ENCODE peak calls at places on chromosome 13, in four cellular contexts. One of them, this sample, is unnamed.
A peak's percentile ranks its signal among the peaks of the same experiment; 100 is the strongest.

GRCh38 chr13:48000559-48001126 is 430 bp downstream of the SUCLA2 start:
- DNase-seq in breast epithelium: peak; percentile 52
- DNase-seq in HepG2: no peak
- DNase-seq in stomach: peak; percentile 27
- DNase-seq in this sample: no peak

GRCh38 chr13:39038569-39038898 is 278 bp downstream of the NHLRC3 start:
- DNase-seq in stomach: no peak
- DNase-seq in HepG2: peak; percentile 17
- DNase-seq in breast epithelium: no peak
- DNase-seq in this sample: no peak

GRCh38 chr13:57045816-57046691 is 94.7 kb upstream of the PRR20A start:
- DNase-seq in stomach: no peak
- DNase-seq in HepG2: no peak
- DNase-seq in breast epithelium: no peak
- DNase-seq in this sample: peak; percentile 6

GRCh38 chr13:90272356-90272755 is 1075.1 kb upstream of the MIR17HG start:
- DNase-seq in stomach: no peak
- DNase-seq in breast epithelium: no peak
- DNase-seq in HepG2: no peak
- DNase-seq in this sample: no peak

GRCh38 chr13:110661256-110661655 is 44.7 kb downstream of the CARS2 start:
- DNase-seq in HepG2: no peak
- DNase-seq in breast epithelium: no peak
- DNase-seq in stomach: no peak
- DNase-seq in this sample: no peak

GRCh38 chr13:113846639-113847318 is 17.1 kb downstream of the GAS6 start:
- DNase-seq in breast epithelium: peak; percentile 27
- DNase-seq in HepG2: no peak
- DNase-seq in stomach: no peak
- DNase-seq in this sample: no peak

GRCh38 chr13:85197431-85197830 is 601.8 kb downstream of the SLITRK6 start:
- DNase-seq in HepG2: no peak
- DNase-seq in stomach: no peak
- DNase-seq in breast epithelium: no peak
- DNase-seq in this sample: no peak

GRCh38 chr13:107234315-107234714 is 666.4 kb upstream of the ARGLU1 start:
- DNase-seq in breast epithelium: no peak
- DNase-seq in HepG2: no peak
- DNase-seq in stomach: no peak
- DNase-seq in this sample: no peak

GRCh38 chr13:114108141-114108761 is 24.2 kb downstream of the RASA3 start:
- DNase-seq in stomach: no peak
- DNase-seq in breast epithelium: peak; percentile 49
- DNase-seq in HepG2: no peak
- DNase-seq in this sample: no peak

GRCh38 chr13:37306778-37307544 is 201.5 kb upstream of the CSNK1A1L start:
- DNase-seq in stomach: no peak
- DNase-seq in HepG2: no peak
- DNase-seq in breast epithelium: no peak
- DNase-seq in this sample: no peak

GRCh38 chr13:56706485-56706884 is 434.2 kb upstream of the PRR20A start:
- DNase-seq in HepG2: no peak
- DNase-seq in stomach: no peak
- DNase-seq in breast epithelium: no peak
- DNase-seq in this sample: no peak

GRCh38 chr13:110653851-110654250 is 38.5 kb downstream of the NAXD start:
- DNase-seq in breast epithelium: no peak
- DNase-seq in stomach: no peak
- DNase-seq in HepG2: no peak
- DNase-seq in this sample: no peak

GRCh38 chr13:40149611-40150283 is 494.3 kb downstream of the COG6 start:
- DNase-seq in HepG2: no peak
- DNase-seq in stomach: no peak
- DNase-seq in breast epithelium: no peak
- DNase-seq in this sample: no peak

GRCh38 chr13:108495686-108496363 is 133.6 kb upstream of the MYO16 start:
- DNase-seq in stomach: no peak
- DNase-seq in HepG2: no peak
- DNase-seq in breast epithelium: no peak
- DNase-seq in this sample: no peak

GRCh38 chr13:38405216-38405615 is 55.6 kb downstream of the UFM1 start:
- DNase-seq in breast epithelium: no peak
- DNase-seq in HepG2: no peak
- DNase-seq in stomach: no peak
- DNase-seq in this sample: no peak

GRCh38 chr13:87677334-87678234 is 6.4 kb downstream of the SLITRK5 start:
- DNase-seq in HepG2: peak; percentile 1
- DNase-seq in stomach: no peak
- DNase-seq in breast epithelium: peak; percentile 49
- DNase-seq in this sample: no peak

GRCh38 chr13:114203536-114203935 is 24.5 kb downstream of the CFAP97D2 start:
- DNase-seq in stomach: no peak
- DNase-seq in HepG2: no peak
- DNase-seq in breast epithelium: no peak
- DNase-seq in this sample: no peak

GRCh38 chr13:72884111-72884510 is 102.2 kb downstream of the PIBF1 start:
- DNase-seq in HepG2: no peak
- DNase-seq in stomach: no peak
- DNase-seq in breast epithelium: no peak
- DNase-seq in this sample: no peak

GRCh38 chr13:102707465-102707864 is 12.6 kb upstream of the METTL21C start:
- DNase-seq in stomach: no peak
- DNase-seq in breast epithelium: no peak
- DNase-seq in HepG2: no peak
- DNase-seq in this sample: peak; percentile 14

GRCh38 chr13:80684525-80685017 is 343.6 kb upstream of the SPRY2 start:
- DNase-seq in HepG2: no peak
- DNase-seq in breast epithelium: no peak
- DNase-seq in stomach: no peak
- DNase-seq in this sample: no peak

GRCh38 chr13:114111577-114111976 is 20.8 kb downstream of the RASA3 start:
- DNase-seq in breast epithelium: no peak
- DNase-seq in HepG2: no peak
- DNase-seq in stomach: no peak
- DNase-seq in this sample: no peak

GRCh38 chr13:50635504-50635903 is 208.0 kb downstream of the DLEU7 start:
- DNase-seq in HepG2: no peak
- DNase-seq in stomach: no peak
- DNase-seq in breast epithelium: no peak
- DNase-seq in this sample: no peak

GRCh38 chr13:111626371-111627305 is 306.2 kb downstream of the TEX29 start:
- DNase-seq in stomach: no peak
- DNase-seq in HepG2: no peak
- DNase-seq in breast epithelium: no peak
- DNase-seq in this sample: no peak

GRCh38 chr13:78701383-78701782 is 42.4 kb upstream of the OBI1 start:
- DNase-seq in breast epithelium: no peak
- DNase-seq in stomach: no peak
- DNase-seq in HepG2: no peak
- DNase-seq in this sample: no peak

GRCh38 chr13:47408546-47409319 is 511.9 kb upstream of the HTR2A start:
- DNase-seq in breast epithelium: no peak
- DNase-seq in stomach: no peak
- DNase-seq in HepG2: no peak
- DNase-seq in this sample: no peak

GRCh38 chr13:49214917-49215376 is 5.2 kb upstream of the MLNR start:
- DNase-seq in HepG2: peak; percentile 78
- DNase-seq in breast epithelium: no peak
- DNase-seq in stomach: peak; percentile 42
- DNase-seq in this sample: no peak

GRCh38 chr13:76856141-76856571 is 30.0 kb downstream of the KCTD12 start:
- DNase-seq in stomach: no peak
- DNase-seq in HepG2: no peak
- DNase-seq in breast epithelium: no peak
- DNase-seq in this sample: no peak

GRCh38 chr13:81562598-81562997 is 1221.7 kb upstream of the SPRY2 start:
- DNase-seq in stomach: no peak
- DNase-seq in HepG2: no peak
- DNase-seq in breast epithelium: no peak
- DNase-seq in this sample: no peak

GRCh38 chr13:24223341-24224231 is 63.1 kb downstream of the SPATA13 start:
- DNase-seq in stomach: no peak
- DNase-seq in breast epithelium: no peak
- DNase-seq in HepG2: no peak
- DNase-seq in this sample: no peak

GRCh38 chr13:112067871-112068305 is 939 bp downstream of the SOX1 start:
- DNase-seq in stomach: no peak
- DNase-seq in HepG2: no peak
- DNase-seq in breast epithelium: no peak
- DNase-seq in this sample: no peak

GRCh38 chr13:110391273-110391672 is 84.2 kb downstream of the COL4A2 start:
- DNase-seq in breast epithelium: no peak
- DNase-seq in stomach: no peak
- DNase-seq in HepG2: no peak
- DNase-seq in this sample: no peak

GRCh38 chr13:24693862-24694471 is 13.8 kb downstream of the ATP12A start:
- DNase-seq in HepG2: peak; percentile 60
- DNase-seq in stomach: peak; percentile 46
- DNase-seq in breast epithelium: no peak
- DNase-seq in this sample: peak; percentile 30

DNA sequence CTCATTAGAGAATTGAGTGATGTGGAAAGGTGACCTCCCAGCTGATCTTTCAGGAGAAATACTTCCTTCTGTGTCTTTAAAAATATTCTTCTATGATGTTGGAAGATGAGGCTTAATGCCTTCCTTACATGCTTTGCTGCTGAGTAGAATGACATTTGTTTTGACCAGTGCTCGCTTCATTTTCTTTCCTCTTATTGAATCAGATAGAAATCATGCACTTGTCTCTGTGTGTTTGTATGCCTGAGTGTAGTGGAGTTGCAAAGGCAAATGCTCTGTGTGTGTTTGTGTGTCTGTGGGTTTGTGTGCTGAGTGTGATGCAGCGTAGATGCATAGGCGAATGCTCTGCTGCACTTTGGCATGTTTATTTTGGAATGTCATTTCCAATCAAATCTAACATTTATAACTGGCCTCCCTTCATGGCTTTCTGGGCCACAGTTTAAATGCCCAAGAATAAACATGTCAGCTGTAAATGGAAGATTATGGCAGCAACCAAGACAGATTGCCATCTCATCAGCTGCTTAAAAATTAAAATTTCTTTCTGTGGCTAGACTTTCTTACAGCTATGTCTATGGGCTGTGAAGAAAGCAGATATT is 591.6 kb downstream of the FGF9 start:
- DNase-seq in HepG2: no peak
- DNase-seq in stomach: no peak
- DNase-seq in breast epithelium: no peak
- DNase-seq in this sample: no peak
- TF ChIP-seq POLR2AphosphoS5 in HepG2: no peak
- TF ChIP-seq POLR2AphosphoS5 in stomach: no peak
- TF ChIP-seq POLR2AphosphoS5 in breast epithelium: no peak
- TF ChIP-seq POLR2AphosphoS5 in this sample: no peak

DNA sequence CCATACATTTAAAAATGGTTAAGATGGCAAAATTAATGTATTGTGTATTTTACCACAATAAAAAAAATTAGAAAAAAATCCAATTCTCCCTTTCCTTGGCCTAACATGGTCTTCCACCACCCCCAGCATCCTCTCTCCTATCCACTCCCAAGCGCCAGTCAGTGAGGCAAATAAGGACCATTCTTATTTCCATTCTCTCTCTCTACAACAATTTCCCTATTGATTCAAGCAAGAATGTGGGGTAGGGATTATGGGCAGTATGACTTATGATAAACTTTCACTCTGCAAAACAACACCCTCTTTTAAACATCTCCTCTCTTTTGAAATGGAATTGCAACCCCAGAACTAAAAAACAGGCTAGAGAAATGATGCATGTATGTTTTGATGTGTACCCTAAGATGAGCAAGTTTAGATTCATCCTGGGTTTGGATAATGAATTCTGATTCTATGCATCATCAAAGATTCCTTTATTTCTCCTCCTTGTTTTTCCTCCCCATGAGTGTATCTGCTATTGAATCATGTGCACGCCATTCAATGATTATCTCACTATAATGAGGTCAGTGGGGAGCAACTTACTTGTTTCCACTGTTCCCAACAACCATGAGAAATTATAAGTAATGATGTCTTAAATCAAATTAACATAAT is 3.5 kb downstream of the STARD13 start:
- DNase-seq in HepG2: no peak
- DNase-seq in stomach: no peak
- DNase-seq in breast epithelium: no peak
- DNase-seq in this sample: no peak
- H3K4me3 ChIP-seq in HepG2: peak overlapping the region; percentile 26
- H3K4me3 ChIP-seq in stomach: no peak overlapping the region
- H3K4me3 ChIP-seq in breast epithelium: no peak overlapping the region
- H3K4me3 ChIP-seq in this sample: no peak overlapping the region

GRCh38 chr13:42990147-42990990 is 1.7 kb downstream of the EPSTI1 start:
- DNase-seq in stomach: no peak
- DNase-seq in breast epithelium: no peak
- DNase-seq in HepG2: no peak
- DNase-seq in this sample: no peak
- TF ChIP-seq POLR2AphosphoS5 in stomach: no peak
- TF ChIP-seq POLR2AphosphoS5 in breast epithelium: no peak
- TF ChIP-seq POLR2AphosphoS5 in HepG2: no peak
- TF ChIP-seq POLR2AphosphoS5 in this sample: no peak

GRCh38 chr13:30608364-30608763 is 9.4 kb upstream of the USPL1 start:
- DNase-seq in HepG2: no peak
- DNase-seq in stomach: no peak
- DNase-seq in breast epithelium: no peak
- DNase-seq in this sample: no peak
- H3K4me3 ChIP-seq in HepG2: no peak overlapping the region
- H3K4me3 ChIP-seq in stomach: no peak overlapping the region
- H3K4me3 ChIP-seq in breast epithelium: no peak overlapping the region
- H3K4me3 ChIP-seq in this sample: no peak overlapping the region

This sample was measured in SK-N-MC.